ENCODE peak calls at places on chromosomes 13 and 19, in nine cellular contexts. I is globus pallidus, A is mucosa of descending colon, E is renal cortical epithelial cell, P is NCI-H2227 treated with DMSO at 0.1 percent for 48 hours, U is cardiac fibroblast, V is GOT3, K is RWPE1, L is AG04450. G is an unnamed sample.

GRCh38 chr19:22595918-22596341 is 38.2 kb upstream of the ZNF492 start:
- DNase-seq in I (peak), A (no peak), E (no peak), P (no peak), U (no peak), V (no peak), K (no peak), L (no peak), G (no peak)

GRCh38 chr19:2041686-2042484 is 9.2 kb downstream of the MKNK2 start:
- DNase-seq in I (peak), A (peak), E (peak), P (peak), U (peak), V (peak), K (peak), L (no peak), G (peak)

GRCh38 chr19:30228113-30228725 is 144.0 kb upstream of the ZNF536 start:
- DNase-seq in I (peak), A (no peak), E (no peak), P (no peak), U (no peak), V (no peak), K (no peak), L (no peak), G (no peak)

GRCh38 chr13:46629811-46630413 is 76.9 kb downstream of the LRCH1 start:
- DNase-seq in I (no peak), A (no peak), E (no peak), P (no peak), U (no peak), V (no peak), K (no peak), L (no peak), G (no peak)

GRCh38 chr13:80556291-80556690 is 215.4 kb upstream of the SPRY2 start:
- DNase-seq in I (no peak), A (no peak), E (no peak), P (no peak), U (no peak), V (no peak), K (no peak), L (no peak), G (peak)

GRCh38 chr19:49113762-49114629 is at the start of gene LIN7B:
- DNase-seq in I (peak), A (peak), E (peak), P (peak), U (peak), V (peak), K (peak), L (no peak), G (peak)

GRCh38 chr13:95707442-95708389 is 30.8 kb downstream of the DNAJC3 start:
- DNase-seq in I (no peak), A (no peak), E (no peak), P (no peak), U (no peak), V (no peak), K (no peak), L (no peak), G (no peak)

GRCh38 chr19:11580665-11581418 is 3.4 kb upstream of the ACP5 start:
- DNase-seq in I (no peak), A (no peak), E (no peak), P (no peak), U (peak), V (no peak), K (no peak), L (no peak), G (no peak)

GRCh38 chr13:20206836-20207235 is 14.1 kb upstream of the GJB2 start:
- DNase-seq in I (no peak), A (no peak), E (no peak), P (no peak), U (no peak), V (no peak), K (no peak), L (no peak), G (no peak)

GRCh38 chr19:41699231-41699967 is 9.0 kb upstream of the CEACAM5 start:
- DNase-seq in I (no peak), A (no peak), E (no peak), P (no peak), U (no peak), V (no peak), K (peak), L (no peak), G (no peak)

GRCh38 chr13:77779461-77780272 is 82.2 kb downstream of the SLAIN1 start:
- DNase-seq in I (peak), A (no peak), E (peak), P (no peak), U (peak), V (no peak), K (peak), L (peak), G (peak)

GRCh38 chr19:7859766-7860165 is 14.4 kb downstream of the PRR36 start:
- DNase-seq in I (no peak), A (no peak), E (no peak), P (no peak), U (no peak), V (no peak), K (no peak), L (no peak), G (no peak)

GRCh38 chr13:107993239-107993948 is 221.9 kb downstream of the LIG4 start:
- DNase-seq in I (no peak), A (no peak), E (peak), P (no peak), U (no peak), V (no peak), K (no peak), L (no peak), G (peak)

GRCh38 chr19:32373614-32374295 is 28.3 kb downstream of the ZNF507 start:
- DNase-seq in I (peak), A (no peak), E (peak), P (no peak), U (peak), V (peak), K (peak), L (peak), G (peak)

GRCh38 chr19:17205237-17206140 is 9.7 kb upstream of the USE1 start:
- DNase-seq in I (no peak), A (no peak), E (peak), P (no peak), U (peak), V (no peak), K (peak), L (no peak), G (peak)

GRCh38 chr19:54017266-54017665 is 25.8 kb downstream of the CACNG6 start:
- DNase-seq in I (no peak), A (no peak), E (no peak), P (no peak), U (peak), V (no peak), K (no peak), L (no peak), G (no peak)

GRCh38 chr13:95728957-95729356 is 52.0 kb downstream of the DNAJC3 start:
- DNase-seq in I (no peak), A (no peak), E (no peak), P (no peak), U (no peak), V (no peak), K (no peak), L (no peak), G (no peak)

GRCh38 chr19:1560281-1560882 is 7.7 kb downstream of the MEX3D start:
- DNase-seq in I (no peak), A (no peak), E (no peak), P (no peak), U (no peak), V (no peak), K (no peak), L (no peak), G (no peak)

GRCh38 chr13:21061077-21061945 is at the start of gene LATS2:
- DNase-seq in I (peak), A (peak), E (peak), P (peak), U (peak), V (peak), K (peak), L (peak), G (peak)

GRCh38 chr13:50353651-50354415 is 338.6 kb downstream of the KCNRG start:
- DNase-seq in I (no peak), A (no peak), E (peak), P (no peak), U (no peak), V (no peak), K (peak), L (peak), G (peak)

GRCh38 chr13:64234255-64234654 is 2818.6 kb upstream of the PCDH20 start:
- DNase-seq in I (no peak), A (no peak), E (no peak), P (no peak), U (peak), V (no peak), K (no peak), L (no peak), G (no peak)

GRCh38 chr19:5436101-5436947 is 18.9 kb upstream of the ZNRF4 start:
- DNase-seq in I (peak), A (no peak), E (no peak), P (peak), U (peak), V (no peak), K (peak), L (peak), G (peak)

GRCh38 chr19:43754312-43754561 is 525 bp downstream of the SMG9 start:
- DNase-seq in I (no peak), A (no peak), E (no peak), P (no peak), U (no peak), V (no peak), K (no peak), L (no peak), G (no peak)

GRCh38 chr13:103517066-103517767 is 451.0 kb upstream of the SLC10A2 start:
- DNase-seq in I (no peak), A (no peak), E (peak), P (no peak), U (no peak), V (no peak), K (no peak), L (no peak), G (no peak)

GRCh38 chr19:47274891-47275865 is 493 bp downstream of the INAFM1 start:
- DNase-seq in I (no peak), A (peak), E (no peak), P (no peak), U (peak), V (no peak), K (no peak), L (no peak), G (peak)

GRCh38 chr19:13849991-13850909 is 26.7 kb upstream of the NANOS3 start:
- DNase-seq in I (peak), A (peak), E (no peak), P (peak), U (peak), V (peak), K (no peak), L (no peak), G (peak)

GRCh38 chr19:10104665-10105221 is 1.4 kb upstream of the PPAN start:
- DNase-seq in I (no peak), A (peak), E (no peak), P (no peak), U (no peak), V (no peak), K (no peak), L (no peak), G (no peak)

GRCh38 chr13:89796196-89796595 is 1551.3 kb upstream of the MIR17HG start:
- DNase-seq in I (no peak), A (no peak), E (no peak), P (no peak), U (no peak), V (no peak), K (no peak), L (no peak), G (no peak)

GRCh38 chr19:18167011-18167410 is 6.6 kb upstream of the IFI30 start:
- DNase-seq in I (no peak), A (no peak), E (no peak), P (no peak), U (no peak), V (no peak), K (no peak), L (no peak), G (no peak)

GRCh38 chr13:36599641-36600040 is 74.2 kb upstream of the SERTM1 start:
- DNase-seq in I (no peak), A (no peak), E (no peak), P (no peak), U (no peak), V (no peak), K (no peak), L (no peak), G (no peak)

GRCh38 chr19:13029893-13030292 is 34.6 kb downstream of the NFIX start:
- DNase-seq in I (peak), A (no peak), E (no peak), P (no peak), U (peak), V (no peak), K (no peak), L (no peak), G (no peak)

GRCh38 chr19:539429-540030 is 4.3 kb upstream of the GZMM start:
- DNase-seq in I (no peak), A (no peak), E (no peak), P (no peak), U (no peak), V (no peak), K (no peak), L (no peak), G (no peak)

GRCh38 chr19:18776288-18776594 is 14.9 kb downstream of the COMP start:
- DNase-seq in I (no peak), A (no peak), E (no peak), P (no peak), U (peak), V (no peak), K (peak), L (no peak), G (no peak)

GRCh38 chr19:36086326-36086725 is 24.6 kb upstream of the OVOL3 start:
- DNase-seq in I (no peak), A (no peak), E (no peak), P (no peak), U (no peak), V (no peak), K (no peak), L (no peak), G (no peak)

G was measured in astrocyte of the spinal cord.